ENCODE peak calls at places on chromosome 18, in five cellular contexts. R is activated CD4-positive, alpha-beta T cell treated with anti-CD3 and anti-CD28 coated beads, Interleukin-2, amount 50 U/mL, for 1 hour; J is pancreas; T is neural crest cell; F is stimulated activated CD4-positive, alpha-beta T cell treated with anti-CD3 and anti-CD28 coated beads, TNF-alpha, amount 100 ng/mL, for 1 hour. G is an unnamed sample.

GRCh38 chr18:10787293-10787901 is 261.6 kb downstream of the NAPG start:
- DNase-seq in R (peak; percentile 78), F (peak; percentile 40), J (peak; percentile 87), T (peak; percentile 69), G (peak; percentile 83)

GRCh38 chr18:67669993-67670671 is 153.6 kb upstream of the DSEL start:
- DNase-seq in J (no peak), R (no peak), F (no peak), T (no peak), G (no peak)

GRCh38 chr18:61394983-61395382 is 61.8 kb downstream of the CDH20 start:
- DNase-seq in T (no peak), F (no peak), R (no peak), J (no peak), G (no peak)

GRCh38 chr18:21757833-21758232 is 17.2 kb downstream of the MIB1 start:
- DNase-seq in F (no peak), J (no peak), T (no peak), R (no peak), G (no peak)

GRCh38 chr18:63979409-63979908 is 9.6 kb downstream of the SERPINB8 start:
- DNase-seq in T (peak; percentile 45), F (no peak), J (no peak), R (peak; percentile 16), G (no peak)

GRCh38 chr18:45359275-45360009 is 255.8 kb upstream of the SLC14A2 start:
- DNase-seq in T (no peak), J (peak; percentile 61), R (no peak), F (no peak), G (no peak)

GRCh38 chr18:28284132-28284531 is 107.2 kb upstream of the CDH2 start:
- DNase-seq in J (no peak), R (no peak), F (no peak), T (no peak), G (no peak)

GRCh38 chr18:61946449-61946848 is 53.6 kb upstream of the RNF152 start:
- DNase-seq in R (no peak), J (no peak), T (no peak), F (no peak), G (no peak)

GRCh38 chr18:46474487-46475366 is 182.3 kb downstream of the LOXHD1 start:
- DNase-seq in R (no peak), T (no peak), F (no peak), J (no peak), G (no peak)

GRCh38 chr18:61274561-61274960 is 58.7 kb upstream of the CDH20 start:
- DNase-seq in R (no peak), J (no peak), T (no peak), F (no peak), G (no peak)

GRCh38 chr18:62033756-62034155 is 140.9 kb upstream of the RNF152 start:
- DNase-seq in J (no peak), F (no peak), R (no peak), T (no peak), G (no peak)

GRCh38 chr18:26710460-26711096 is 154.9 kb downstream of the AQP4 start:
- DNase-seq in F (no peak), J (no peak), R (no peak), T (no peak), G (no peak)

GRCh38 chr18:21513292-21513691 is 87.2 kb downstream of the ESCO1 start:
- DNase-seq in T (no peak), R (no peak), J (no peak), F (no peak), G (no peak)

GRCh38 chr18:50870138-50870845 is 8.6 kb upstream of the ME2 start:
- DNase-seq in R (no peak), F (no peak), T (no peak), J (no peak), G (no peak)

GRCh38 chr18:8890957-8891464 is 185.7 kb downstream of the MTCL1 start:
- DNase-seq in T (no peak), R (no peak), F (no peak), J (no peak), G (no peak)

GRCh38 chr18:8705280-8705940 is at the start of gene MTCL1:
- DNase-seq in T (peak; percentile 30), F (no peak), R (no peak), J (peak; percentile 72), G (no peak)

GRCh38 chr18:54772081-54772480 is 56.2 kb upstream of the RAB27B start:
- DNase-seq in J (no peak), T (no peak), F (no peak), R (no peak), G (no peak)

GRCh38 chr18:55384551-55385275 is 203.3 kb downstream of the TCF4 start:
- DNase-seq in T (peak; percentile 22), R (no peak), J (no peak), F (no peak), G (no peak)

GRCh38 chr18:34661464-34662087 is 48.5 kb upstream of the DTNA start:
- DNase-seq in F (no peak), J (no peak), T (no peak), R (no peak), G (no peak)

GRCh38 chr18:76402026-76402990 is 92.7 kb downstream of the ZNF516 start:
- DNase-seq in R (no peak), J (no peak), F (no peak), T (no peak), G (no peak)